ENCODE peak calls at places on chromosome 5, in seven cellular contexts. H is stromal cell of bone marrow; X is foreskin fibroblast; T is CD8-positive, alpha-beta T cell; O is activated naive CD4-positive, alpha-beta T cell; U is cerebellar nuclear complex; M is NCI-H187 treated with DMSO at 0.1 percent for 48 hours. V is an unnamed sample.

GRCh38 chr5:88881566-88881965 is 1.4 kb downstream of the MEF2C start:
- DNase-seq in X (peak), T (no peak), O (no peak), H (no peak), M (no peak), U (no peak), V (peak)

GRCh38 chr5:172777381-172778222 is 6.6 kb upstream of the DUSP1 start:
- DNase-seq in H (peak), O (peak), M (no peak), U (peak), T (peak), X (peak), V (peak)

GRCh38 chr5:140351609-140352334 is 5.4 kb upstream of the HBEGF start:
- DNase-seq in T (peak), X (peak), H (peak), U (peak), O (no peak), M (no peak), V (peak)

GRCh38 chr5:116569999-116570398 is 4.6 kb downstream of the SEMA6A start:
- DNase-seq in H (no peak), T (no peak), U (no peak), X (no peak), M (no peak), O (no peak), V (no peak)

GRCh38 chr5:145158654-145159199 is 676.4 kb downstream of the PRELID2 start:
- DNase-seq in M (no peak), H (no peak), X (no peak), U (no peak), O (no peak), T (no peak), V (no peak)

GRCh38 chr5:1103505-1104326 is 8.1 kb downstream of the SLC12A7 start:
- DNase-seq in X (peak), U (no peak), T (no peak), H (no peak), O (no peak), M (peak), V (no peak)

GRCh38 chr5:151118898-151119600 is 38.2 kb upstream of the TNIP1 start:
- DNase-seq in U (no peak), T (no peak), M (no peak), X (no peak), O (no peak), H (no peak), V (no peak)

GRCh38 chr5:73948720-73949119 is 322.7 kb downstream of the ARHGEF28 start:
- DNase-seq in M (no peak), T (no peak), O (no peak), H (no peak), X (peak), U (no peak), V (peak)

GRCh38 chr5:141883184-141883947 is 5.2 kb upstream of the PCDH1 start:
- DNase-seq in T (no peak), O (no peak), M (no peak), X (peak), H (no peak), U (no peak), V (peak)

GRCh38 chr5:142428036-142428772 is 103.4 kb upstream of the SPRY4 start:
- DNase-seq in U (no peak), T (no peak), X (no peak), M (no peak), O (no peak), H (no peak), V (no peak)

GRCh38 chr5:53389093-53389492 is 91.3 kb upstream of the FST start:
- DNase-seq in X (no peak), O (no peak), U (no peak), M (no peak), T (no peak), H (no peak), V (no peak)

GRCh38 chr5:143205386-143205785 is 198.1 kb downstream of the NR3C1 start:
- DNase-seq in T (no peak), H (peak), X (peak), U (no peak), M (no peak), O (no peak), V (peak)

GRCh38 chr5:41649659-41650058 is 139.3 kb upstream of the PLCXD3 start:
- DNase-seq in M (no peak), T (no peak), O (no peak), H (peak), U (no peak), X (no peak), V (no peak)

GRCh38 chr5:145834917-145835838 is at the start of gene PRELID2:
- DNase-seq in O (no peak), U (no peak), X (peak), H (peak), M (no peak), T (peak), V (peak)

GRCh38 chr5:24905123-24905522 is 260.3 kb upstream of the CDH10 start:
- DNase-seq in H (no peak), T (no peak), M (no peak), X (no peak), U (no peak), O (no peak), V (no peak)

V was measured in ACHN.